ENCODE peak calls at places on chromosomes 7 and 10, in nine cellular contexts. One of them, this sample, is unnamed.
A peak's percentile ranks its signal among the peaks of the same experiment; 100 is the strongest.

GRCh38 chr7:9507281-9507680 is 1073.9 kb downstream of the NXPH1 start:
- DNase-seq in HCT116: no peak
- DNase-seq in WTC11: no peak
- DNase-seq in CD8-positive, alpha-beta T cell: no peak
- DNase-seq in Peyer's patch: no peak
- DNase-seq in IMR-90: no peak
- DNase-seq in body of pancreas: no peak
- DNase-seq in foreskin fibroblast: no peak
- DNase-seq in GM12865: no peak
- DNase-seq in this sample: no peak

GRCh38 chr7:94389381-94389780 is 5.3 kb upstream of the COL1A2 start:
- DNase-seq in HCT116: no peak
- DNase-seq in WTC11: no peak
- DNase-seq in CD8-positive, alpha-beta T cell: no peak
- DNase-seq in Peyer's patch: no peak
- DNase-seq in IMR-90: no peak
- DNase-seq in body of pancreas: no peak
- DNase-seq in foreskin fibroblast: peak; percentile 70
- DNase-seq in GM12865: no peak
- DNase-seq in this sample: no peak

GRCh38 chr7:132577206-132578049 is 1.2 kb upstream of the PLXNA4 start:
- DNase-seq in HCT116: no peak
- DNase-seq in WTC11: peak; percentile 80
- DNase-seq in CD8-positive, alpha-beta T cell: no peak
- DNase-seq in Peyer's patch: peak; percentile 49
- DNase-seq in IMR-90: peak; percentile 16
- DNase-seq in body of pancreas: peak; percentile 46
- DNase-seq in foreskin fibroblast: peak; percentile 81
- DNase-seq in GM12865: no peak
- DNase-seq in this sample: no peak

GRCh38 chr7:37432240-37432917 is 16.3 kb downstream of the ELMO1 start:
- DNase-seq in HCT116: no peak
- DNase-seq in WTC11: no peak
- DNase-seq in CD8-positive, alpha-beta T cell: no peak
- DNase-seq in Peyer's patch: no peak
- DNase-seq in IMR-90: no peak
- DNase-seq in body of pancreas: no peak
- DNase-seq in foreskin fibroblast: no peak
- DNase-seq in GM12865: no peak
- DNase-seq in this sample: no peak

GRCh38 chr10:121927361-121927840 is 430 bp downstream of the ATE1 start:
- DNase-seq in HCT116: peak; percentile 31
- DNase-seq in WTC11: peak; percentile 44
- DNase-seq in CD8-positive, alpha-beta T cell: peak; percentile 24
- DNase-seq in Peyer's patch: peak; percentile 79
- DNase-seq in IMR-90: peak; percentile 43
- DNase-seq in body of pancreas: peak; percentile 59
- DNase-seq in foreskin fibroblast: peak; percentile 69
- DNase-seq in GM12865: peak; percentile 58
- DNase-seq in this sample: no peak

GRCh38 chr10:128156999-128157755 is 31.0 kb upstream of the MKI67 start:
- DNase-seq in HCT116: no peak
- DNase-seq in WTC11: no peak
- DNase-seq in CD8-positive, alpha-beta T cell: no peak
- DNase-seq in Peyer's patch: peak; percentile 86
- DNase-seq in IMR-90: no peak
- DNase-seq in body of pancreas: no peak
- DNase-seq in foreskin fibroblast: no peak
- DNase-seq in GM12865: no peak
- DNase-seq in this sample: no peak

GRCh38 chr7:81688622-81689411 is 81.0 kb downstream of the HGF start:
- DNase-seq in HCT116: no peak
- DNase-seq in WTC11: no peak
- DNase-seq in CD8-positive, alpha-beta T cell: no peak
- DNase-seq in Peyer's patch: no peak
- DNase-seq in IMR-90: no peak
- DNase-seq in body of pancreas: no peak
- DNase-seq in foreskin fibroblast: no peak
- DNase-seq in GM12865: no peak
- DNase-seq in this sample: no peak

GRCh38 chr10:112517381-112517976 is 70.5 kb downstream of the VTI1A start:
- DNase-seq in HCT116: peak; percentile 100
- DNase-seq in WTC11: no peak
- DNase-seq in CD8-positive, alpha-beta T cell: no peak
- DNase-seq in Peyer's patch: peak; percentile 79
- DNase-seq in IMR-90: no peak
- DNase-seq in body of pancreas: no peak
- DNase-seq in foreskin fibroblast: no peak
- DNase-seq in GM12865: no peak
- DNase-seq in this sample: no peak

GRCh38 chr7:22601028-22601795 is 101.2 kb upstream of the STEAP1B start:
- DNase-seq in HCT116: no peak
- DNase-seq in WTC11: no peak
- DNase-seq in CD8-positive, alpha-beta T cell: no peak
- DNase-seq in Peyer's patch: no peak
- DNase-seq in IMR-90: no peak
- DNase-seq in body of pancreas: no peak
- DNase-seq in foreskin fibroblast: no peak
- DNase-seq in GM12865: no peak
- DNase-seq in this sample: no peak

GRCh38 chr7:67398916-67399315 is 402.3 kb downstream of the TYW1 start:
- DNase-seq in HCT116: no peak
- DNase-seq in WTC11: no peak
- DNase-seq in CD8-positive, alpha-beta T cell: no peak
- DNase-seq in Peyer's patch: no peak
- DNase-seq in IMR-90: no peak
- DNase-seq in body of pancreas: no peak
- DNase-seq in foreskin fibroblast: no peak
- DNase-seq in GM12865: no peak
- DNase-seq in this sample: no peak

DNA sequence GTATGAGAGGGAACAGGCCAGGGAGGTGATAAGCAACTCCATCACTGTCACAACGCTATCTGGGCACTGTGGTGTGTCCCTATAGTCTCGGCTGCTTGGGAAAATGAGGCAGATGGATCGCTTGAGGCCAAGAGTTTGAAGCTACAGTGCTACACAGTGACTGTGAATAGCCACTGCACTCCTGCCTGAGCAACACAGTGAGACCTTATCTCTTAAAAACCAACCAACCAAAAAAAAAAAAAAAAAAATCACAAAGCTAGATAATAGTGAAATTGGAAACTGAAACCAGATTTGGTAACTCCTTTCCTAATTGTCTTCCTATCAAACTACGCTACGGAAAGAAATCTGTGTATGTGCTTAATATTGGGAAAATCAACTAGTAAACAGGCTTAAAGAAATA is 14.1 kb downstream of the MICU1 start:
- DNase-seq in HCT116: no peak
- DNase-seq in WTC11: no peak
- DNase-seq in CD8-positive, alpha-beta T cell: no peak
- DNase-seq in Peyer's patch: no peak
- DNase-seq in IMR-90: no peak
- DNase-seq in body of pancreas: no peak
- DNase-seq in foreskin fibroblast: no peak
- DNase-seq in GM12865: no peak
- DNase-seq in this sample: no peak
- TF ChIP-seq CTCF in HCT116: no peak
- TF ChIP-seq CTCF in WTC11: no peak
- TF ChIP-seq CTCF in CD8-positive, alpha-beta T cell: no peak
- TF ChIP-seq CTCF in Peyer's patch: no peak
- TF ChIP-seq CTCF in IMR-90: no peak
- TF ChIP-seq CTCF in body of pancreas: no peak
- TF ChIP-seq CTCF in foreskin fibroblast: no peak
- TF ChIP-seq CTCF in GM12865: no peak
- TF ChIP-seq CTCF in this sample: no peak

DNA sequence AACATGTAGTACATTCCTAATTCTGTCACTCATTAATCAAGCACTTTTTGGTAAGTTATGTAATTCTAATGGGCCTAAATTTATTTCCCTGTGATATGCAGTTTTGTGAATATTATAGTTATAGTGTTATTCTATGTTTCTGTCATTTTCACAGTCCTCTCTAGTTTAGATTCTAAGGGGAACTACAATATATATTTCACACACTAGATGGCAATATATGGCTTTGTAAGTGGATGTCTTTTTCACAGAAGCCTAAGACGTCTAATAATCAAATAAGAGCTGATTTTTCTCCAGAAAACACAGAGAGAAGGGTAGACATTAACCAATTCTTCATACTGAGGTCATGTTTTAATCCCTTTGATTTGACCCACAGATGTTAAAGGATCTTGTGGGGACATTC is 18.0 kb downstream of the RNLS start:
- DNase-seq in HCT116: peak; percentile 12
- DNase-seq in WTC11: no peak
- DNase-seq in CD8-positive, alpha-beta T cell: no peak
- DNase-seq in Peyer's patch: no peak
- DNase-seq in IMR-90: peak; percentile 61
- DNase-seq in body of pancreas: no peak
- DNase-seq in foreskin fibroblast: peak; percentile 58
- DNase-seq in GM12865: peak; percentile 51
- DNase-seq in this sample: no peak
- TF ChIP-seq CTCF in HCT116: peak; percentile 67
- TF ChIP-seq CTCF in WTC11: no peak
- TF ChIP-seq CTCF in CD8-positive, alpha-beta T cell: peak; percentile 31
- TF ChIP-seq CTCF in Peyer's patch: no peak
- TF ChIP-seq CTCF in IMR-90: peak; percentile 63
- TF ChIP-seq CTCF in body of pancreas: peak; percentile 34
- TF ChIP-seq CTCF in foreskin fibroblast: peak; percentile 23
- TF ChIP-seq CTCF in GM12865: peak; percentile 29
- TF ChIP-seq CTCF in this sample: peak; percentile 71

GRCh38 chr7:64625114-64626082 is 40.5 kb upstream of the ZNF107 start:
- DNase-seq in HCT116: no peak
- DNase-seq in WTC11: no peak
- DNase-seq in CD8-positive, alpha-beta T cell: no peak
- DNase-seq in Peyer's patch: no peak
- DNase-seq in IMR-90: no peak
- DNase-seq in body of pancreas: no peak
- DNase-seq in foreskin fibroblast: no peak
- DNase-seq in GM12865: peak; percentile 6
- DNase-seq in this sample: no peak
- TF ChIP-seq CTCF in HCT116: no peak
- TF ChIP-seq CTCF in WTC11: peak; percentile 30
- TF ChIP-seq CTCF in CD8-positive, alpha-beta T cell: peak; percentile 88
- TF ChIP-seq CTCF in Peyer's patch: peak; percentile 54
- TF ChIP-seq CTCF in IMR-90: peak; percentile 42
- TF ChIP-seq CTCF in body of pancreas: peak; percentile 52
- TF ChIP-seq CTCF in foreskin fibroblast: peak; percentile 31
- TF ChIP-seq CTCF in GM12865: peak; percentile 41
- TF ChIP-seq CTCF in this sample: peak; percentile 88

DNA sequence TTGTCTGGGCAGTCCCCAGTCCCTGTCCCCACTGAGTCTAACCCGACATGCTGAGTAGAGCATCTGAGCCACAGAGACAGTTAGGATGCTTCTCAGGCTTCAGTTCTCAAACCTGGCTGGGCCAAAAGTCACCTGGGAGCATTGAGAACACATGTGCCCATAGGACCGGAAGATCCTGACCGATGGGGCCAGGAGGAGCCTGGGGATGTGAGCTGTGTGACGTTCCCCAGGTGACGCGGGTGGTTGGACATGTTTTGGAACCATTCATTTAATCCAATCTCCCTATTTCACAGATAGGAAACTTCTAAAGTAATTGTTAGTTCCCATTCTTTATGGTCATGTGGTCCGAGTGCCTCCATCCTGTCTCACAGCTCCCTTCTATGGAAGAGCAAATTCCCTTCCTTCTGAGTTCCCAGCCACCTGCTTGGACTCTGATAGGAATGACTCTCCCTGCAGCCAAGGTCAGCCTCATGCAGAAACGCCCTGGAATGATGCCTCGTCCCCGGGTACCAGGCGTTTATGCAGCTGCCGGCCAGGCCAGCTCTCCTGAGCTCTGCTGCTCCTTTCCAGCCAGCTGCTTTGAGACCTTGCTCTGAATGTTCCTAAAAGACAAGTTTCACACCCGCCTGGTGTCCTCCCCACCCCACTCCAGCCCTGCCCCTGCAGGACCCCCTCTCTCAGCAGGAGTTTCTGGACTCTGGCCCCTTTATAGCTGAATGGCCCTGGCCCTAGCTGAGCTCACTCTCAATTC is 166.5 kb upstream of the RHEB start:
- DNase-seq in HCT116: no peak
- DNase-seq in WTC11: no peak
- DNase-seq in CD8-positive, alpha-beta T cell: no peak
- DNase-seq in Peyer's patch: peak; percentile 58
- DNase-seq in IMR-90: no peak
- DNase-seq in body of pancreas: no peak
- DNase-seq in foreskin fibroblast: peak; percentile 32
- DNase-seq in GM12865: no peak
- DNase-seq in this sample: no peak
- TF ChIP-seq CTCF in HCT116: no peak
- TF ChIP-seq CTCF in WTC11: no peak
- TF ChIP-seq CTCF in CD8-positive, alpha-beta T cell: no peak
- TF ChIP-seq CTCF in Peyer's patch: no peak
- TF ChIP-seq CTCF in IMR-90: no peak
- TF ChIP-seq CTCF in body of pancreas: no peak
- TF ChIP-seq CTCF in foreskin fibroblast: no peak
- TF ChIP-seq CTCF in GM12865: no peak
- TF ChIP-seq CTCF in this sample: no peak

GRCh38 chr7:111953611-111954010 is 252.6 kb downstream of the DOCK4 start:
- DNase-seq in HCT116: no peak
- DNase-seq in WTC11: no peak
- DNase-seq in CD8-positive, alpha-beta T cell: no peak
- DNase-seq in Peyer's patch: no peak
- DNase-seq in IMR-90: no peak
- DNase-seq in body of pancreas: no peak
- DNase-seq in foreskin fibroblast: peak; percentile 30
- DNase-seq in GM12865: peak; percentile 26
- DNase-seq in this sample: no peak
- TF ChIP-seq CTCF in HCT116: no peak
- TF ChIP-seq CTCF in WTC11: no peak
- TF ChIP-seq CTCF in CD8-positive, alpha-beta T cell: no peak
- TF ChIP-seq CTCF in Peyer's patch: no peak
- TF ChIP-seq CTCF in IMR-90: no peak
- TF ChIP-seq CTCF in body of pancreas: no peak
- TF ChIP-seq CTCF in foreskin fibroblast: no peak
- TF ChIP-seq CTCF in GM12865: no peak
- TF ChIP-seq CTCF in this sample: no peak

GRCh38 chr10:48453451-48454301 is 147.2 kb downstream of the MAPK8 start:
- DNase-seq in HCT116: no peak
- DNase-seq in WTC11: no peak
- DNase-seq in CD8-positive, alpha-beta T cell: no peak
- DNase-seq in Peyer's patch: peak; percentile 41
- DNase-seq in IMR-90: no peak
- DNase-seq in body of pancreas: peak; percentile 6
- DNase-seq in foreskin fibroblast: no peak
- DNase-seq in GM12865: no peak
- DNase-seq in this sample: no peak
- TF ChIP-seq CTCF in HCT116: no peak
- TF ChIP-seq CTCF in WTC11: no peak
- TF ChIP-seq CTCF in CD8-positive, alpha-beta T cell: no peak
- TF ChIP-seq CTCF in Peyer's patch: no peak
- TF ChIP-seq CTCF in IMR-90: no peak
- TF ChIP-seq CTCF in body of pancreas: no peak
- TF ChIP-seq CTCF in foreskin fibroblast: no peak
- TF ChIP-seq CTCF in GM12865: no peak
- TF ChIP-seq CTCF in this sample: no peak

DNA sequence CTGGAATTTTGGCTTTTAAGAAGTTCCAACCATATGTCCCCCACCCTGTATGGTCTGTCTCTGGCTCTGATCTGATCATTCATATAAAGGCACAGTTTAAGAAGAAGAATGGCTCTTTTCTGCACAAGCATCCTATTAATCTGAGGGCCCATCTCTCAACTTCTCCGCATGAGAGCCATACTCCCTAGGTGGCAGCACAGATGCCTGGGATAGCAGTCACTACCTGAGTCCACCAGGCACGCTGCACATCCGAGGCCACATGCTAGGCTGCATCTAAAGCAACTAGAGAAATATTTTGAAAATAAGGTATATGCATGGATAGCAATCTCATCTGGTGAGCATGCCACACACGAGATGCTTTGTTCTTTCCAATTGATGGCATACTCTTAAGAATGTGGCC is 565.5 kb downstream of the PARD3 start:
- DNase-seq in HCT116: no peak
- DNase-seq in WTC11: peak; percentile 18
- DNase-seq in CD8-positive, alpha-beta T cell: no peak
- DNase-seq in Peyer's patch: no peak
- DNase-seq in IMR-90: no peak
- DNase-seq in body of pancreas: no peak
- DNase-seq in foreskin fibroblast: peak; percentile 9
- DNase-seq in GM12865: peak; percentile 29
- DNase-seq in this sample: no peak
- TF ChIP-seq CTCF in HCT116: peak; percentile 10
- TF ChIP-seq CTCF in WTC11: no peak
- TF ChIP-seq CTCF in CD8-positive, alpha-beta T cell: no peak
- TF ChIP-seq CTCF in Peyer's patch: no peak
- TF ChIP-seq CTCF in IMR-90: no peak
- TF ChIP-seq CTCF in body of pancreas: no peak
- TF ChIP-seq CTCF in foreskin fibroblast: no peak
- TF ChIP-seq CTCF in GM12865: no peak
- TF ChIP-seq CTCF in this sample: no peak